ENCODE peak calls at places on chromosomes 2 and 18, in seven cellular contexts. A is GM23338, O is prostate gland, F is PC-3, Z is A549, R is astrocyte of the spinal cord, X is AG10803. M is an unnamed sample.

GRCh38 chr2:51981813-51982212 is 949.9 kb upstream of the NRXN1 start:
- DNase-seq in R (peak), Z (peak), O (no peak), F (peak), A (no peak), X (peak), M (no peak)

GRCh38 chr2:86807462-86808275 is 17.0 kb upstream of the CD8A start:
- DNase-seq in Z (peak), O (peak), F (peak), R (peak), X (no peak), A (peak), M (peak)

GRCh38 chr18:6055711-6056110 is 160.4 kb upstream of the TMEM200C start:
- DNase-seq in Z (no peak), X (peak), O (no peak), F (peak), A (no peak), R (peak), M (no peak)

GRCh38 chr2:229489016-229489415 is 217.9 kb upstream of the PID1 start:
- DNase-seq in X (peak), O (no peak), F (peak), A (no peak), Z (peak), R (peak), M (no peak)

GRCh38 chr2:21281876-21282514 is 158.2 kb downstream of the TDRD15 start:
- DNase-seq in O (no peak), R (no peak), A (no peak), Z (no peak), X (no peak), F (no peak), M (no peak)

GRCh38 chr18:38606841-38607240 is 1041.2 kb upstream of the CELF4 start:
- DNase-seq in Z (no peak), F (no peak), X (no peak), O (no peak), R (no peak), A (no peak), M (no peak)

GRCh38 chr2:42764901-42765300 is 966 bp upstream of the OXER1 start:
- DNase-seq in O (no peak), X (no peak), R (no peak), F (no peak), A (no peak), Z (no peak), M (no peak)

GRCh38 chr2:11354363-11355154 is 10.1 kb upstream of the ROCK2 start:
- DNase-seq in R (no peak), O (no peak), Z (no peak), F (no peak), A (no peak), X (no peak), M (peak)

GRCh38 chr2:169091761-169092523 is 22.6 kb downstream of the DHRS9 start:
- DNase-seq in R (peak), O (peak), F (peak), X (peak), A (no peak), Z (peak), M (no peak)

GRCh38 chr18:78069784-78070664 is 820.4 kb downstream of the GALR1 start:
- DNase-seq in F (no peak), X (no peak), O (peak), R (no peak), A (no peak), Z (no peak), M (no peak)

GRCh38 chr18:58882039-58882438 is 17.4 kb downstream of the ZNF532 start:
- DNase-seq in O (no peak), X (peak), F (no peak), A (no peak), R (no peak), Z (no peak), M (no peak)

GRCh38 chr2:167572895-167573294 is 674.5 kb downstream of the STK39 start:
- DNase-seq in O (no peak), R (no peak), Z (no peak), X (no peak), F (no peak), A (no peak), M (no peak)

GRCh38 chr2:37848451-37848850 is 76.6 kb upstream of the RMDN2 start:
- DNase-seq in O (no peak), F (no peak), X (no peak), Z (no peak), A (no peak), R (no peak), M (no peak)

GRCh38 chr18:5527603-5528002 is 16.2 kb downstream of the EPB41L3 start:
- DNase-seq in O (no peak), A (no peak), F (no peak), R (peak), Z (no peak), X (peak), M (no peak)

GRCh38 chr2:144938308-144938709 is 418.4 kb upstream of the ZEB2 start:
- DNase-seq in Z (peak), A (no peak), X (peak), O (no peak), F (peak), R (peak), M (no peak)

GRCh38 chr2:231685349-231686191 is 22.8 kb upstream of the PTMA start:
- DNase-seq in F (no peak), Z (no peak), X (no peak), R (no peak), O (no peak), A (peak), M (no peak)

GRCh38 chr2:23536326-23536725 is 151.3 kb downstream of the KLHL29 start:
- DNase-seq in X (no peak), A (no peak), F (no peak), Z (no peak), R (no peak), O (no peak), M (no peak)

GRCh38 chr2:222733470-222733845 is 62.0 kb downstream of the MOGAT1 start:
- DNase-seq in O (no peak), X (no peak), R (no peak), A (no peak), Z (no peak), F (no peak), M (no peak)

GRCh38 chr2:222732774-222733173 is 61.3 kb downstream of the MOGAT1 start:
- DNase-seq in X (no peak), A (no peak), Z (no peak), R (no peak), F (no peak), O (no peak), M (no peak)

GRCh38 chr2:222731183-222731582 is 59.7 kb downstream of the MOGAT1 start:
- DNase-seq in A (no peak), O (no peak), F (no peak), X (no peak), R (no peak), Z (no peak), M (no peak)

GRCh38 chr2:222728621-222729020 is 57.2 kb downstream of the MOGAT1 start:
- DNase-seq in R (no peak), O (no peak), A (no peak), F (no peak), Z (no peak), X (no peak), M (no peak)

DNA sequence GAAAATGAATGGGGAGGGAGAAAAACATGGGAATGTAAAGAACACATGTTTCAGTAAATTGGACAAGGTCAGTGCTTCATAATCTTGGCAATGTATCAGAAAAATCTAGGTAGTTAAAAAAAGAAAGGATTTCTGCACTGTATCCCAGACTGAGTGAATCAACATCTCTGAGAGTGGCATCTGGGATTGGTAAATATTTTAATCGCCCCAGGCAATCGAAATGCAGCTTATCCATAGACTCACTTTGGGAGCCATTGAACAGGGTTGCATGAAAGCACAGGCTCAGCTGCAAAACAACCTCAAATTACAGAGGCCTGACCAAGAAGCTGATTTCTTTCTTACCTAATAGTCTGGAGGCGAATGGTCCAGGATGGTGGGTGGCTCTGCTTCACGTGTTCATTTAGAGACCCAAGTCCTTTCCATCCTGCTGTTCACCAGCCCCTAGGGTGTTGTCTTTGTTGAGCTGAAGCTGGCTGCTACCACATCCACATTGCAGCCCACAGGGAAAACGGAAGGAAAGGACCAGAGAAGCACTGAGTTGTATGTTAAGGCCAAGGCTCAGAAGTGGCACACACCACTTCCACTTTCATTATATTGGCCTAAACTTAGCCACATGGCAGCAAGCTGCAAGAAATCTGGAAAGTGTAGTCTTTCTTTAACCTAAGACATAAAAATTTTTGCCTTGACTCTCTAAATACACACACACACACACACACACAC is 59.0 kb downstream of the MOGAT1 start:
- DNase-seq in O (no peak), F (no peak), X (no peak), R (no peak), Z (no peak), A (no peak), M (no peak)
- H3K4me3 ChIP-seq in O (no peak), F (no peak), X (no peak), R (no peak), Z (no peak), A (no peak), M (no peak)

DNA sequence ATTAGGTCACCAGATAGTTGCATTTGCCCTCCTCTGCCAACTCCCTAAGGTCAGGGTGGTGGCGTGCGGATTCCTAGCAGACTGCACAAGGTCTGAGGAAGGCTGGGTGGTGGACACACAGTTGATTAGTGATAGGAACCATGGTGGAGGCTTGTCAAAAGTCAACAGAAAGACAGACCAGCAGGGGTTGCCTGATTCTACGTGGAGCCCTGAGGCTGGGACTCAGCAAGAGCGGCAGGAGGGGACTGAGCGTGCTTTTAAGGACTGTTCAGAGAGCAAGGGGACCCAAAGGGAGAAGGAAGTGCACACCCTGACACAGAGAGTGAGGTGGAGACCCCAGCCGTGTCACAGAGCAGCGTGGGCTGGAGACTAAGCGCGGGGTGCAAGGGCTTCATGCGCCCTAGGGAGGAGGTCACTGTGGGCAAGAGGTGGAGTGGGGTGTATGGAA is 513.2 kb downstream of the RNF144A start:
- DNase-seq in R (no peak), A (peak), F (no peak), O (no peak), X (no peak), Z (no peak), M (no peak)
- H3K4me3 ChIP-seq in R (no peak), A (peak), F (no peak), O (no peak), X (no peak), Z (no peak), M (no peak)

GRCh38 chr18:34913837-34914755 is 127.1 kb upstream of the MAPRE2 start:
- DNase-seq in X (no peak), O (no peak), R (peak), A (no peak), Z (peak), F (no peak), M (peak)
- H3K4me3 ChIP-seq in X (no peak), O (no peak), R (no peak), A (no peak), Z (no peak), F (no peak), M (no peak)

GRCh38 chr2:191176305-191176704 is 25.5 kb upstream of the STAT4 start:
- DNase-seq in R (no peak), A (no peak), O (no peak), X (no peak), Z (no peak), F (no peak), M (no peak)
- H3K4me3 ChIP-seq in R (no peak), A (no peak), O (no peak), X (no peak), Z (no peak), F (no peak), M (no peak)

GRCh38 chr18:74142251-74142650 is 5.4 kb downstream of the FBXO15 start:
- DNase-seq in F (no peak), A (no peak), X (peak), O (no peak), R (no peak), Z (no peak), M (no peak)

GRCh38 chr18:74141638-74142037 is 6.0 kb downstream of the FBXO15 start:
- DNase-seq in Z (no peak), F (no peak), R (no peak), X (no peak), A (no peak), O (peak), M (no peak)

GRCh38 chr18:74139414-74139813 is 8.2 kb downstream of the FBXO15 start:
- DNase-seq in Z (no peak), A (no peak), X (no peak), O (no peak), R (peak), F (no peak), M (no peak)

GRCh38 chr18:74137920-74138538 is 9.6 kb downstream of the FBXO15 start:
- DNase-seq in Z (no peak), A (no peak), X (no peak), O (no peak), R (no peak), F (no peak), M (no peak)

GRCh38 chr18:74139888-74140287 is 7.7 kb downstream of the FBXO15 start:
- DNase-seq in X (peak), F (peak), Z (no peak), O (no peak), A (no peak), R (peak), M (no peak)
- H3K4me3 ChIP-seq in X (no peak), F (no peak), Z (no peak), O (no peak), A (no peak), R (no peak), M (no peak)

GRCh38 chr18:8949206-8949605 is 153.3 kb upstream of the NDUFV2 start:
- DNase-seq in X (peak), O (no peak), A (no peak), R (no peak), F (no peak), Z (no peak), M (no peak)
- H3K4me3 ChIP-seq in X (peak), O (no peak), A (no peak), R (no peak), F (peak), Z (no peak), M (no peak)

M was measured in Caco-2.